ENCODE peak calls at places on chromosomes 16 and 17, in nine cellular contexts. Q, M, H, T, B, O, A, X and W are unnamed samples.

GRCh38 chr17:80528521-80528920 is 16.1 kb upstream of the RPTOR start:
- DNase-seq in Q (no peak), M (no peak), H (no peak), T (no peak), B (no peak), O (no peak), A (no peak), X (no peak), W (no peak)

GRCh38 chr17:4043862-4044261 is 79.6 kb upstream of the ATP2A3 start:
- DNase-seq in Q (peak), M (no peak), H (no peak), T (peak), B (no peak), O (no peak), A (no peak), X (no peak), W (no peak)

GRCh38 chr16:73064996-73065349 is 17.0 kb upstream of the ZFHX3 start:
- DNase-seq in Q (no peak), M (no peak), H (no peak), T (no peak), B (no peak), O (no peak), A (no peak), X (no peak), W (no peak)

GRCh38 chr16:49471038-49471727 is 97.6 kb downstream of the C16orf78 start:
- DNase-seq in Q (no peak), M (no peak), H (no peak), T (no peak), B (no peak), O (no peak), A (no peak), X (no peak), W (no peak)

GRCh38 chr17:64496348-64496785 is 487 bp downstream of the POLG2 start:
- DNase-seq in Q (no peak), M (no peak), H (no peak), T (no peak), B (no peak), O (no peak), A (no peak), X (no peak), W (no peak)

GRCh38 chr17:70053241-70054234 is 21.5 kb upstream of the KCNJ16 start:
- DNase-seq in Q (no peak), M (no peak), H (peak), T (no peak), B (no peak), O (no peak), A (no peak), X (no peak), W (no peak)

GRCh38 chr16:57427307-57427706 is 19.9 kb downstream of the CIAPIN1 start:
- DNase-seq in Q (no peak), M (no peak), H (no peak), T (no peak), B (no peak), O (no peak), A (no peak), X (no peak), W (no peak)

GRCh38 chr17:17724991-17725852 is 44.0 kb downstream of the RAI1 start:
- DNase-seq in Q (no peak), M (no peak), H (no peak), T (no peak), B (no peak), O (no peak), A (no peak), X (no peak), W (no peak)

GRCh38 chr16:27267037-27267677 is 1.4 kb downstream of the NSMCE1 start:
- DNase-seq in Q (no peak), M (no peak), H (no peak), T (no peak), B (no peak), O (no peak), A (no peak), X (no peak), W (no peak)

GRCh38 chr16:86431540-86431939 is 78.8 kb upstream of the FOXF1 start:
- DNase-seq in Q (no peak), M (no peak), H (no peak), T (no peak), B (no peak), O (no peak), A (no peak), X (no peak), W (no peak)

GRCh38 chr16:87499189-87499486 is 6.3 kb upstream of the ZCCHC14 start:
- DNase-seq in Q (no peak), M (no peak), H (peak), T (no peak), B (no peak), O (no peak), A (peak), X (peak), W (no peak)

GRCh38 chr17:48056879-48057278 is 8.7 kb downstream of the NFE2L1 start:
- DNase-seq in Q (no peak), M (no peak), H (no peak), T (no peak), B (no peak), O (no peak), A (no peak), X (no peak), W (no peak)

GRCh38 chr16:57873218-57873617 is 70.9 kb upstream of the KIFC3 start:
- DNase-seq in Q (no peak), M (peak), H (no peak), T (no peak), B (no peak), O (no peak), A (no peak), X (no peak), W (no peak)

GRCh38 chr17:32503251-32504165 is 16.7 kb downstream of the CDK5R1 start:
- DNase-seq in Q (no peak), M (no peak), H (no peak), T (no peak), B (no peak), O (no peak), A (no peak), X (no peak), W (no peak)

GRCh38 chr17:36921131-36921851 is 16.0 kb upstream of the LHX1 start:
- DNase-seq in Q (peak), M (no peak), H (peak), T (no peak), B (no peak), O (no peak), A (no peak), X (peak), W (no peak)

GRCh38 chr16:82756283-82756599 is 129.5 kb downstream of the CDH13 start:
- DNase-seq in Q (no peak), M (no peak), H (peak), T (no peak), B (no peak), O (no peak), A (no peak), X (peak), W (no peak)

GRCh38 chr16:740764-741505 is at the start of gene CIAO3:
- DNase-seq in Q (peak), M (peak), H (peak), T (peak), B (peak), O (peak), A (peak), X (peak), W (peak)

GRCh38 chr16:50706250-50706649 is 12.8 kb downstream of the NOD2 start:
- DNase-seq in Q (no peak), M (no peak), H (no peak), T (no peak), B (no peak), O (no peak), A (no peak), X (no peak), W (no peak)

GRCh38 chr16:984736-985135 is 3.2 kb downstream of the SOX8 start:
- DNase-seq in Q (no peak), M (no peak), H (no peak), T (no peak), B (no peak), O (no peak), A (no peak), X (no peak), W (no peak)

GRCh38 chr17:6019959-6020358 is 50.2 kb upstream of the WSCD1 start:
- DNase-seq in Q (peak), M (no peak), H (peak), T (no peak), B (no peak), O (no peak), A (no peak), X (no peak), W (no peak)

GRCh38 chr17:82752371-82753200 is 721 bp downstream of the TBCD start:
- DNase-seq in Q (no peak), M (no peak), H (peak), T (peak), B (no peak), O (no peak), A (no peak), X (peak), W (no peak)

GRCh38 chr17:35080536-35080935 is 17.0 kb upstream of the RFFL start:
- DNase-seq in Q (no peak), M (no peak), H (no peak), T (no peak), B (no peak), O (no peak), A (no peak), X (no peak), W (no peak)

GRCh38 chr16:56611281-56611833 is 3.0 kb downstream of the MT2A start:
- DNase-seq in Q (no peak), M (no peak), H (peak), T (no peak), B (no peak), O (no peak), A (no peak), X (peak), W (no peak)

GRCh38 chr16:11743308-11744074 is 834 bp upstream of the TXNDC11 start:
- DNase-seq in Q (no peak), M (peak), H (peak), T (peak), B (no peak), O (no peak), A (no peak), X (peak), W (no peak)

GRCh38 chr16:82344157-82344556 is 174.1 kb upstream of the MPHOSPH6 start:
- DNase-seq in Q (no peak), M (peak), H (no peak), T (no peak), B (no peak), O (no peak), A (no peak), X (no peak), W (no peak)

GRCh38 chr16:49516382-49517036 is 142.9 kb downstream of the C16orf78 start:
- DNase-seq in Q (no peak), M (no peak), H (no peak), T (no peak), B (no peak), O (no peak), A (no peak), X (no peak), W (no peak)

GRCh38 chr16:69201787-69202186 is 14.8 kb downstream of the SNTB2 start:
- DNase-seq in Q (no peak), M (no peak), H (no peak), T (no peak), B (no peak), O (no peak), A (no peak), X (no peak), W (no peak)

GRCh38 chr16:8565498-8565897 is 24.8 kb downstream of the TMEM114 start:
- DNase-seq in Q (no peak), M (no peak), H (no peak), T (no peak), B (no peak), O (no peak), A (no peak), X (no peak), W (no peak)